ENCODE peak calls at places on chromosome 13, in four cellular contexts. One of them, this sample, is unnamed.

GRCh38 chr13:36872621-36873020 is 47.4 kb downstream of the SMAD9 start:
- DNase-seq in adrenal gland: no peak
- DNase-seq in H1: no peak
- DNase-seq in brain microvascular endothelial cell: no peak
- DNase-seq in this sample: no peak

GRCh38 chr13:26719356-26719945 is 41.1 kb downstream of the GPR12 start:
- DNase-seq in adrenal gland: no peak
- DNase-seq in H1: no peak
- DNase-seq in brain microvascular endothelial cell: no peak
- DNase-seq in this sample: no peak

GRCh38 chr13:64753606-64754005 is 2476.5 kb downstream of the PCDH9 start:
- DNase-seq in adrenal gland: no peak
- DNase-seq in H1: no peak
- DNase-seq in brain microvascular endothelial cell: no peak
- DNase-seq in this sample: peak; percentile 24

GRCh38 chr13:42260885-42261654 is 10.9 kb upstream of the AKAP11 start:
- DNase-seq in adrenal gland: no peak
- DNase-seq in H1: no peak
- DNase-seq in brain microvascular endothelial cell: no peak
- DNase-seq in this sample: no peak

GRCh38 chr13:83117046-83117445 is 765.2 kb downstream of the SLITRK1 start:
- DNase-seq in adrenal gland: no peak
- DNase-seq in H1: no peak
- DNase-seq in brain microvascular endothelial cell: no peak
- DNase-seq in this sample: no peak

GRCh38 chr13:98918771-98919170 is 59.1 kb downstream of the DOCK9 start:
- DNase-seq in adrenal gland: no peak
- DNase-seq in H1: no peak
- DNase-seq in brain microvascular endothelial cell: no peak
- DNase-seq in this sample: no peak

GRCh38 chr13:71525004-71525403 is 342.0 kb downstream of the DACH1 start:
- DNase-seq in adrenal gland: no peak
- DNase-seq in H1: no peak
- DNase-seq in brain microvascular endothelial cell: no peak
- DNase-seq in this sample: no peak

GRCh38 chr13:69107436-69107835 is 1000.2 kb upstream of the ATXN8OS start:
- DNase-seq in adrenal gland: no peak
- DNase-seq in H1: no peak
- DNase-seq in brain microvascular endothelial cell: no peak
- DNase-seq in this sample: no peak

GRCh38 chr13:37944476-37945442 is 75.2 kb upstream of the TRPC4 start:
- DNase-seq in adrenal gland: no peak
- DNase-seq in H1: no peak
- DNase-seq in brain microvascular endothelial cell: no peak
- DNase-seq in this sample: peak; percentile 28

GRCh38 chr13:94658926-94659649 is 53.3 kb downstream of the SOX21 start:
- DNase-seq in adrenal gland: no peak
- DNase-seq in H1: no peak
- DNase-seq in brain microvascular endothelial cell: no peak
- DNase-seq in this sample: no peak

GRCh38 chr13:46553886-46554855 is 1.2 kb downstream of the LRCH1 start:
- DNase-seq in adrenal gland: peak; percentile 67
- DNase-seq in H1: no peak
- DNase-seq in brain microvascular endothelial cell: peak; percentile 78
- DNase-seq in this sample: peak; percentile 91

GRCh38 chr13:109668433-109669233 is 117.8 kb downstream of the IRS2 start:
- DNase-seq in adrenal gland: no peak
- DNase-seq in H1: no peak
- DNase-seq in brain microvascular endothelial cell: no peak
- DNase-seq in this sample: no peak

GRCh38 chr13:94362411-94362909 is 117.0 kb downstream of the DCT start:
- DNase-seq in adrenal gland: peak; percentile 56
- DNase-seq in H1: peak; percentile 49
- DNase-seq in brain microvascular endothelial cell: peak; percentile 88
- DNase-seq in this sample: peak; percentile 93

GRCh38 chr13:109844396-109844795 is 58.0 kb upstream of the IRS2 start:
- DNase-seq in adrenal gland: no peak
- DNase-seq in H1: no peak
- DNase-seq in brain microvascular endothelial cell: no peak
- DNase-seq in this sample: no peak

GRCh38 chr13:102555914-102556553 is 40.8 kb upstream of the TPP2 start:
- DNase-seq in adrenal gland: no peak
- DNase-seq in H1: no peak
- DNase-seq in brain microvascular endothelial cell: peak; percentile 36
- DNase-seq in this sample: peak; percentile 45

GRCh38 chr13:46542833-46543232 is 10.1 kb upstream of the LRCH1 start:
- DNase-seq in adrenal gland: no peak
- DNase-seq in H1: no peak
- DNase-seq in brain microvascular endothelial cell: no peak
- DNase-seq in this sample: no peak

DNA sequence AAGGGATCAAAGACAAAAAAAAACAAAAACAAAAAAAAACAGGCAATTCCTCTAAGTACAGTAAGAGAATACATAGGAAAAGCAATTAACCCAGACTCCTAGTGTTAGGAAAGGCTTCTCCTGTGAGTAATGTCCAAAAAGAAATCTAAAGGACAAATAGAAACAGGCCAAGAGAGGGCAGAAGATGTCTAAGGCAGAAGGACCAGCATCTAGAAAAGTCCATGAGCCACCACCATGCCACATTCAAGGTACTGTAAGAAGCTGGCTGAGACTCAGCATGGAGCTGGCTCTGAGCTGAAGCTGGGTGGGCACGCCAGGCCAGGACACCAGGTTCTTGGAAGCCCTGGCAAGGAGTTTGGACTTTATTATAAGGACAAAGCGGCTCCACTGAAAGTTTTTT is 118.1 kb upstream of the FRY start:
- DNase-seq in adrenal gland: no peak
- DNase-seq in H1: no peak
- DNase-seq in brain microvascular endothelial cell: no peak
- DNase-seq in this sample: no peak
- TF ChIP-seq CTCF in adrenal gland: no peak
- TF ChIP-seq CTCF in H1: no peak
- TF ChIP-seq CTCF in brain microvascular endothelial cell: no peak
- TF ChIP-seq CTCF in this sample: no peak

GRCh38 chr13:77316430-77316829 is 10.5 kb downstream of the MYCBP2 start:
- DNase-seq in adrenal gland: no peak
- DNase-seq in H1: no peak
- DNase-seq in brain microvascular endothelial cell: no peak
- DNase-seq in this sample: no peak
- H3K4me3 ChIP-seq in adrenal gland: no peak overlapping the region
- H3K4me3 ChIP-seq in H1: no peak overlapping the region
- H3K4me3 ChIP-seq in brain microvascular endothelial cell: no peak overlapping the region
- H3K4me3 ChIP-seq in this sample: no peak overlapping the region

GRCh38 chr13:35014606-35015005 is 72.5 kb downstream of the NBEA start:
- DNase-seq in adrenal gland: no peak
- DNase-seq in H1: no peak
- DNase-seq in brain microvascular endothelial cell: no peak
- DNase-seq in this sample: no peak

GRCh38 chr13:35016362-35017148 is 74.5 kb downstream of the NBEA start:
- DNase-seq in adrenal gland: no peak
- DNase-seq in H1: no peak
- DNase-seq in brain microvascular endothelial cell: no peak
- DNase-seq in this sample: no peak
- TF ChIP-seq CTCF in adrenal gland: no peak
- TF ChIP-seq CTCF in H1: no peak
- TF ChIP-seq CTCF in brain microvascular endothelial cell: no peak
- TF ChIP-seq CTCF in this sample: no peak

GRCh38 chr13:30796132-30796832 is 60.9 kb downstream of the ALOX5AP start:
- DNase-seq in adrenal gland: peak; percentile 66
- DNase-seq in H1: no peak
- DNase-seq in brain microvascular endothelial cell: peak; percentile 43
- DNase-seq in this sample: peak; percentile 59
- H3K4me3 ChIP-seq in adrenal gland: no peak overlapping the region
- H3K4me3 ChIP-seq in H1: no peak overlapping the region
- H3K4me3 ChIP-seq in brain microvascular endothelial cell: no peak overlapping the region
- H3K4me3 ChIP-seq in this sample: no peak overlapping the region

GRCh38 chr13:106033634-106034033 is 501.8 kb downstream of the EFNB2 start:
- DNase-seq in adrenal gland: no peak
- DNase-seq in H1: no peak
- DNase-seq in brain microvascular endothelial cell: peak; percentile 47
- DNase-seq in this sample: peak; percentile 84
- TF ChIP-seq CTCF in adrenal gland: no peak
- TF ChIP-seq CTCF in H1: no peak
- TF ChIP-seq CTCF in brain microvascular endothelial cell: peak; percentile 60
- TF ChIP-seq CTCF in this sample: peak; percentile 48

GRCh38 chr13:80083516-80084085 is 257.3 kb downstream of the SPRY2 start:
- DNase-seq in adrenal gland: no peak
- DNase-seq in H1: no peak
- DNase-seq in brain microvascular endothelial cell: no peak
- DNase-seq in this sample: peak; percentile 70
- H3K4me3 ChIP-seq in adrenal gland: no peak overlapping the region
- H3K4me3 ChIP-seq in H1: no peak overlapping the region
- H3K4me3 ChIP-seq in brain microvascular endothelial cell: peak overlapping the region; percentile 6
- H3K4me3 ChIP-seq in this sample: peak overlapping the region; percentile 29

DNA sequence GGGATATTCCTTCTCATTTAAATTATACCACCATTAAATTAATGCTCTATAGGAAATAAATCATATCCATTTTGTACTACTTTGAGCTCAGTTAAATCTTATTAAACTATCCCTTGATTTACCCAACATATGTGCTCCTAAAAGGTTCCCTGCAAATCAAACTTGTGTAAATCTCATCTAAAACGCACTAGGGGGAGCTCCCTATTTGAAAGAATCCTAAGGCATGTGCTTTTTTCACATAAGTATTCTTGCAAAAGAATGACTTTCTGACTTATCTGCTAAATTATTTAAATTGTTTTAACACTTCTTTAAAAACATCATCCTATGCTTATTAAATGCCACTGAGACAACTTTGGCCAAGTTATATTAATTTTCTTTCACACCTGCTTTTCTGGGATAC is 7.9 kb downstream of the INTS6 start:
- DNase-seq in adrenal gland: no peak
- DNase-seq in H1: no peak
- DNase-seq in brain microvascular endothelial cell: no peak
- DNase-seq in this sample: peak; percentile 73
- TF ChIP-seq CTCF in adrenal gland: peak; percentile 16
- TF ChIP-seq CTCF in H1: no peak
- TF ChIP-seq CTCF in brain microvascular endothelial cell: peak; percentile 24
- TF ChIP-seq CTCF in this sample: peak; percentile 36

GRCh38 chr13:50844181-50844875 is 836 bp upstream of the DLEU7 start:
- DNase-seq in adrenal gland: no peak
- DNase-seq in H1: no peak
- DNase-seq in brain microvascular endothelial cell: no peak
- DNase-seq in this sample: no peak

GRCh38 chr13:50843256-50844043 is at the start of gene DLEU7:
- DNase-seq in adrenal gland: no peak
- DNase-seq in H1: no peak
- DNase-seq in brain microvascular endothelial cell: no peak
- DNase-seq in this sample: no peak

GRCh38 chr13:50842246-50842645 is 1.2 kb downstream of the DLEU7 start:
- DNase-seq in adrenal gland: no peak
- DNase-seq in H1: no peak
- DNase-seq in brain microvascular endothelial cell: no peak
- DNase-seq in this sample: no peak

GRCh38 chr13:50845211-50845610 is 1.7 kb upstream of the DLEU7 start:
- DNase-seq in adrenal gland: no peak
- DNase-seq in H1: no peak
- DNase-seq in brain microvascular endothelial cell: no peak
- DNase-seq in this sample: no peak

GRCh38 chr13:50842711-50843255 is 709 bp downstream of the DLEU7 start:
- DNase-seq in adrenal gland: no peak
- DNase-seq in H1: no peak
- DNase-seq in brain microvascular endothelial cell: no peak
- DNase-seq in this sample: no peak
- H3K4me3 ChIP-seq in adrenal gland: no peak overlapping the region
- H3K4me3 ChIP-seq in H1: peak overlapping the region; percentile 68
- H3K4me3 ChIP-seq in brain microvascular endothelial cell: peak overlapping the region; percentile 39
- H3K4me3 ChIP-seq in this sample: no peak overlapping the region

GRCh38 chr13:108270442-108270841 is 924 bp downstream of the TNFSF13B start:
- DNase-seq in adrenal gland: no peak
- DNase-seq in H1: no peak
- DNase-seq in brain microvascular endothelial cell: no peak
- DNase-seq in this sample: no peak

GRCh38 chr13:108272333-108272732 is 2.8 kb downstream of the TNFSF13B start:
- DNase-seq in adrenal gland: no peak
- DNase-seq in H1: no peak
- DNase-seq in brain microvascular endothelial cell: no peak
- DNase-seq in this sample: no peak

GRCh38 chr13:108268713-108269112 is 805 bp upstream of the TNFSF13B start:
- DNase-seq in adrenal gland: no peak
- DNase-seq in H1: no peak
- DNase-seq in brain microvascular endothelial cell: no peak
- DNase-seq in this sample: no peak

GRCh38 chr13:108267338-108267737 is 2.2 kb upstream of the TNFSF13B start:
- DNase-seq in adrenal gland: no peak
- DNase-seq in H1: no peak
- DNase-seq in brain microvascular endothelial cell: no peak
- DNase-seq in this sample: no peak

GRCh38 chr13:108269601-108270328 is at the start of gene TNFSF13B:
- DNase-seq in adrenal gland: peak; percentile 75
- DNase-seq in H1: peak; percentile 9
- DNase-seq in brain microvascular endothelial cell: peak; percentile 6
- DNase-seq in this sample: peak; percentile 53
- TF ChIP-seq CTCF in adrenal gland: no peak
- TF ChIP-seq CTCF in H1: peak; percentile 39
- TF ChIP-seq CTCF in brain microvascular endothelial cell: peak; percentile 38
- TF ChIP-seq CTCF in this sample: peak; percentile 9

GRCh38 chr13:27920677-27921420 is 1.0 kb downstream of the PDX1 start:
- DNase-seq in adrenal gland: no peak
- DNase-seq in H1: no peak
- DNase-seq in brain microvascular endothelial cell: no peak
- DNase-seq in this sample: peak; percentile 13

GRCh38 chr13:27918918-27919255 is 913 bp upstream of the PDX1 start:
- DNase-seq in adrenal gland: no peak
- DNase-seq in H1: no peak
- DNase-seq in brain microvascular endothelial cell: no peak
- DNase-seq in this sample: no peak

GRCh38 chr13:27919299-27919933 is 384 bp upstream of the PDX1 start:
- DNase-seq in adrenal gland: no peak
- DNase-seq in H1: no peak
- DNase-seq in brain microvascular endothelial cell: no peak
- DNase-seq in this sample: no peak

GRCh38 chr13:27921421-27921960 is 1.7 kb downstream of the PDX1 start:
- DNase-seq in adrenal gland: no peak
- DNase-seq in H1: no peak
- DNase-seq in brain microvascular endothelial cell: no peak
- DNase-seq in this sample: no peak

DNA sequence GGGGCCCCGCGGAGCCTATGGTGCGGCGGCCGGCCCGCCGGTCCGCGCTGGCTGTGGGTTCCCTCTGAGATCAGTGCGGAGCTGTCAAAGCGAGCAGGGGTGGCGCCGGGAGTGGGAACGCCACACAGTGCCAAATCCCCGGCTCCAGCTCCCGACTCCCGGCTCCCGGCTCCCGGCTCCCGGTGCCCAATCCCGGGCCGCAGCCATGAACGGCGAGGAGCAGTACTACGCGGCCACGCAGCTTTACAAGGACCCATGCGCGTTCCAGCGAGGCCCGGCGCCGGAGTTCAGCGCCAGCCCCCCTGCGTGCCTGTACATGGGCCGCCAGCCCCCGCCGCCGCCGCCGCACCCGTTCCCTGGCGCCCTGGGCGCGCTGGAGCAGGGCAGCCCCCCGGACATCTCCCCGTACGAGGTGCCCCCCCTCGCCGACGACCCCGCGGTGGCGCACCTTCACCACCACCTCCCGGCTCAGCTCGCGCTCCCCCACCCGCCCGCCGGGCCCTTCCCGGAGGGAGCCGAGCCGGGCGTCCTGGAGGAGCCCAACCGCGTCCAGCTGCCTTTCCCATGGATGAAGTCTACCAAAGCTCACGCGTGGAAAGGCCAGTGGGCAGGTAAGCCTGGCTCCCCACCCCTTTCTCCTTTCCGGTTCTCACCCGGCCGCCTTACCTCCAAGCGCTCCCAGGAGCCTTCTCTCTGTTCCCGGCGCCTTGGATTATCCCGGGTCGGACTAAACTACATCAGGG is at the start of gene PDX1:
- DNase-seq in adrenal gland: no peak
- DNase-seq in H1: no peak
- DNase-seq in brain microvascular endothelial cell: no peak
- DNase-seq in this sample: no peak
- H3K4me3 ChIP-seq in adrenal gland: no peak within 1 kb of the TSS
- H3K4me3 ChIP-seq in H1: peak within 1 kb of the TSS; percentile 49
- H3K4me3 ChIP-seq in brain microvascular endothelial cell: no peak within 1 kb of the TSS
- H3K4me3 ChIP-seq in this sample: no peak within 1 kb of the TSS